ENCODE peak calls at places on chromosome 4, in nine cellular contexts. K is left lung, U is upper lobe of right lung, N is GM06990, F is HCT116, X is Peyer's patch, M is suprapubic skin, R is right lobe of liver, C is MG63. Z is an unnamed sample.

GRCh38 chr4:108830509-108831244 is 67.8 kb upstream of the ETNPPL start:
- DNase-seq in K (peak; percentile 70), R (no peak), C (no peak), X (no peak), F (no peak), U (peak; percentile 81), M (no peak), N (no peak), Z (no peak)

GRCh38 chr4:37689353-37689752 is 3.2 kb upstream of the RELL1 start:
- DNase-seq in N (no peak), M (no peak), U (no peak), F (no peak), R (no peak), X (no peak), K (no peak), C (no peak), Z (no peak)

GRCh38 chr4:26372525-26373172 is 51.8 kb downstream of the RBPJ start:
- DNase-seq in X (no peak), U (no peak), K (no peak), N (peak; percentile 43), F (no peak), M (no peak), R (no peak), C (no peak), Z (peak; percentile 9)

GRCh38 chr4:46850026-46850425 is 59.0 kb downstream of the COX7B2 start:
- DNase-seq in N (no peak), M (no peak), C (no peak), K (no peak), X (no peak), U (no peak), R (no peak), F (no peak), Z (no peak)

GRCh38 chr4:149830823-149831222 is 15.2 kb upstream of the IQCM start:
- DNase-seq in U (no peak), X (no peak), M (no peak), K (no peak), F (no peak), N (no peak), R (no peak), C (no peak), Z (no peak)

GRCh38 chr4:153222790-153223417 is 18.7 kb downstream of the TRIM2 start:
- DNase-seq in K (peak; percentile 40), R (peak; percentile 85), C (peak; percentile 70), U (peak; percentile 78), X (peak; percentile 25), M (peak; percentile 80), N (peak; percentile 59), F (no peak), Z (no peak)

GRCh38 chr4:101211146-101211553 is 136.2 kb downstream of the PPP3CA start:
- DNase-seq in U (no peak), C (no peak), R (no peak), X (no peak), F (no peak), M (no peak), N (no peak), K (no peak), Z (no peak)

GRCh38 chr4:83219344-83219990 is 65.1 kb downstream of the COQ2 start:
- DNase-seq in M (no peak), C (no peak), N (peak; percentile 54), F (no peak), X (peak; percentile 65), U (peak; percentile 67), R (no peak), K (no peak), Z (no peak)

GRCh38 chr4:184388106-184388505 is 86.2 kb downstream of the IRF2 start:
- DNase-seq in M (no peak), U (no peak), C (no peak), R (no peak), N (no peak), K (no peak), X (no peak), F (no peak), Z (no peak)

GRCh38 chr4:21952549-21952948 is 4.0 kb upstream of the KCNIP4 start:
- DNase-seq in R (no peak), N (no peak), M (no peak), X (no peak), F (no peak), U (no peak), C (no peak), K (no peak), Z (no peak)

GRCh38 chr4:77758804-77759203 is 60.4 kb downstream of the CNOT6L start:
- DNase-seq in N (no peak), F (no peak), R (no peak), C (no peak), U (no peak), X (no peak), K (no peak), M (no peak), Z (no peak)
- H3K36me3 ChIP-seq in N (no peaks in the 10 kb centered on the region), F (no peaks in the 10 kb centered on the region), R (no peaks in the 10 kb centered on the region), C (peaks cover 4% of the 10 kb centered on the region), U (peaks cover 19% of the 10 kb centered on the region), X (no peaks in the 10 kb centered on the region), K (peaks cover 30% of the 10 kb centered on the region), M (peaks cover 35% of the 10 kb centered on the region), Z (peaks cover 17% of the 10 kb centered on the region)

DNA sequence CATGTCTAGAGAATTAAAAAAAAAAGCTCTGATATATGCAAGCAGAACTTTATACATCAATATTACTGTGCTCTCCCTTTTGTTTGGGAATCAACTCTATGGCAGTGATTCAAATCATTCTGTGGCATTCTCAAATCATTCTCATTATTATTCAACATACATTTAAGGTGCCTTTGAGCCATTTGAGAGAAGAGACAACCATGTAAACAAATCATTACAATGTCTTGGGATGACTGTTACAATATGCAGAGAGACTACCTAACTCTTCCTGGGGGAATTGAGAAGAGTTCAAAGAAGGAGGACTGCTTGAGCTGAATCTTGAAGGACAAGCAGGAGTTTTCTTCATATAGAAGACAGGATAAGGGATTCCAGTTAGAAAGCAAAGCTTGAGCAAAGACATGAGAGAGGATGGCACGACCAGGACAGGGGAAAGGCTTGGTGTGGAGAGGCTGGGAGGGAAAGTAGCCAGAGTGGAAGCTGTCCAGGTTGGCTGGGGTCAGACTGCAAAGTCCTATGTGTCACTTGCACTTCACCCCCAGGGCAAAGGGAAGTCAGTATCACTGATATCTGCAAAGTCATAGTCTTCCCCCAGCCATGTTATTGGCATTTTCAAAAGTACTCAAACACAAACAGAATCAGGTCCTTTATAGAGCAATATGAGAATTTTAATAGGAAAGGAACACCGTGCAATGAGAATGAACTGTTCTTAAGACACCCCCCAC is 9.0 kb downstream of the SEC24D start:
- DNase-seq in X (no peak), F (no peak), U (no peak), R (peak; percentile 85), K (no peak), N (no peak), C (peak; percentile 2), M (no peak), Z (no peak)
- H3K4me3 ChIP-seq in X (peak overlapping the region; percentile 28), F (no peak overlapping the region), U (no peak overlapping the region), R (no peak overlapping the region), K (no peak overlapping the region), N (no peak overlapping the region), C (no peak overlapping the region), M (no peak overlapping the region), Z (no peak overlapping the region)

GRCh38 chr4:119518230-119518892 is 110.2 kb downstream of the PDE5A start:
- DNase-seq in F (no peak), X (no peak), M (no peak), R (no peak), C (no peak), K (no peak), N (no peak), U (no peak), Z (no peak)
- H3K36me3 ChIP-seq in F (peaks cover 6% of the 10 kb centered on the region), X (no peaks in the 10 kb centered on the region), M (peaks cover 51% of the 10 kb centered on the region), R (no peaks in the 10 kb centered on the region), C (peaks cover 71% of the 10 kb centered on the region), K (peaks cover 59% of the 10 kb centered on the region), N (no peaks in the 10 kb centered on the region), U (peaks cover 79% of the 10 kb centered on the region), Z (peaks cover 12% of the 10 kb centered on the region)

GRCh38 chr4:48484494-48485168 is 1.5 kb downstream of the SLC10A4 start:
- DNase-seq in F (no peak), C (no peak), X (no peak), R (no peak), N (no peak), M (no peak), K (no peak), U (no peak), Z (no peak)
- H3K4me3 ChIP-seq in F (peak overlapping the region; percentile 46), C (no peak overlapping the region), X (no peak overlapping the region), R (no peak overlapping the region), N (no peak overlapping the region), M (no peak overlapping the region), K (no peak overlapping the region), U (no peak overlapping the region), Z (peak overlapping the region; percentile 16)

DNA sequence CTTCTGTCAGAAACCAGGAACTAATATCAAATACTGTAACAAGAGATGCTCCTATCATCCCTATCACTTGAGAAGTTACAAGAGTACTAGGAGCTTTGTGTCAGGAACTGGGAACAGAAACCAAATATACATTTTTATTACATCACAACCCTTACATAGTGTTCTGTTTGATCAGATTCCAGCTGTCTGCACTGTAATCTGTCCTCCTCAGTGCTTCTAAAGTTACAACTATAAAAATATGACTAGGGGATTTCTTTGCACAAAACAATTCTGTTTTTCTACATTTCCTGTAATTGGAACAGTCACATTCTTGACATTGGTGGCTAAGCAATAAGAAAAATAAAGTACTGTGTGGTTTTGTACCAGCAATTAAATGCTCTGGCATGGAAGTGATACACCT is 686.0 kb downstream of the PDHA2 start:
- DNase-seq in K (no peak), U (no peak), N (no peak), R (no peak), C (no peak), X (no peak), F (no peak), M (no peak), Z (no peak)
- H3K36me3 ChIP-seq in K (no peaks in the 10 kb centered on the region), U (no peaks in the 10 kb centered on the region), N (no peaks in the 10 kb centered on the region), R (no peaks in the 10 kb centered on the region), C (no peaks in the 10 kb centered on the region), X (no peaks in the 10 kb centered on the region), F (no peaks in the 10 kb centered on the region), M (no peaks in the 10 kb centered on the region), Z (no peaks in the 10 kb centered on the region)

DNA sequence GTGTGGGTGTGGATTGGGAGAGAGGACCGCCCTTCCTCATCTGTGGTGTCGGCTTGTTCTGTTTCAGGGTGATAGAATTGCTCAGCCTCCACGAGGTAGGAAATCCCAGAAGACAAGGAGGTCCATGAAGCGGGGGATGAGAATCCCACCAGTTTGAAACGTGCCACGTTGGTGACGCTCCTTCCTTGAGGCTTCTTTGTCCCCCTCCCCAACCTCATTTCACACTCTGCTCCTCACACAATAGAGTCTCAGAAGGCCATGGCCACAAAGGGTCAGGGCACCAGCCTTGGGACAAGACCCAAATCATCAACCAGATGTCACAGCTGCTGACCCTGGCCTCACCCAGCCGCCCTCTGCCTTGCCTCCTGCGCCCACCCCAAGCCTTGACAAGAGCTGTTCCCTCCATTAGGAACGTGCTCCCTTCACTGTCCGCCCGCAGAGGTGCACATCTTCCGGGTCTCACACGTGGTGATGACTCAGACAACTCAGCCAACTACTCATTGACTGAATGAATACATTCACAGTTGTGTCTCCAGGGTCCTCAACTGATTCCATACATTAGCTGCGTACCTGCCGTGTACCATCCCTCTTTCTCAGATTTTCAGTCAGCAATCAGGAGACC is 18.3 kb downstream of the BLOC1S4 start:
- DNase-seq in N (no peak), R (no peak), C (no peak), M (no peak), X (no peak), K (no peak), U (no peak), F (no peak), Z (no peak)
- H3K4me3 ChIP-seq in N (no peak overlapping the region), R (no peak overlapping the region), C (no peak overlapping the region), M (no peak overlapping the region), X (no peak overlapping the region), K (no peak overlapping the region), U (no peak overlapping the region), F (no peak overlapping the region), Z (no peak overlapping the region)

GRCh38 chr4:105434940-105435339 is 38.9 kb downstream of the PPA2 start:
- DNase-seq in C (no peak), U (no peak), X (no peak), M (no peak), K (no peak), F (no peak), N (no peak), R (no peak), Z (no peak)
- H3K36me3 ChIP-seq in C (peaks cover 6% of the 10 kb centered on the region), U (peaks cover 68% of the 10 kb centered on the region), X (no peaks in the 10 kb centered on the region), M (peaks cover 72% of the 10 kb centered on the region), K (peaks cover 64% of the 10 kb centered on the region), F (peaks cover 31% of the 10 kb centered on the region), N (peaks cover 5% of the 10 kb centered on the region), R (no peaks in the 10 kb centered on the region), Z (peaks cover 32% of the 10 kb centered on the region)

Z was measured in effector memory CD4-positive, alpha-beta T cell.